ENCODE peak calls at places on chromosomes 5 and 9, in nine cellular contexts. S, L, M, D, Q, B, T, I and E are unnamed samples.
A peak's percentile ranks its signal among the peaks of the same experiment; 100 is the strongest.

GRCh38 chr9:7216004-7216821 is 458.4 kb downstream of the KDM4C start:
- DNase-seq in S (no peak), L (no peak), M (no peak), D (peak; percentile 13), Q (no peak), B (peak; percentile 7), T (no peak), I (no peak), E (no peak)

GRCh38 chr5:56983593-56984361 is 31.9 kb upstream of the MIER3 start:
- DNase-seq in S (no peak), L (no peak), M (no peak), D (peak; percentile 54), Q (no peak), B (no peak), T (no peak), I (no peak), E (no peak)

GRCh38 chr5:59337240-59337639 is 556.3 kb downstream of the PDE4D start:
- DNase-seq in S (no peak), L (no peak), M (no peak), D (no peak), Q (no peak), B (no peak), T (no peak), I (peak; percentile 10), E (no peak)

GRCh38 chr9:88106492-88106891 is 31.8 kb downstream of the SPATA31C2 start:
- DNase-seq in S (peak; percentile 27), L (no peak), M (no peak), D (no peak), Q (no peak), B (peak; percentile 36), T (peak; percentile 52), I (no peak), E (no peak)

GRCh38 chr9:137611623-137612609 is 6.4 kb downstream of the ARRDC1 start:
- DNase-seq in S (peak; percentile 97), L (no peak), M (no peak), D (peak; percentile 47), Q (no peak), B (peak; percentile 73), T (peak; percentile 84), I (peak; percentile 74), E (no peak)

GRCh38 chr9:123111977-123112869 is 78.8 kb downstream of the GPR21 start:
- DNase-seq in S (peak; percentile 53), L (no peak), M (peak; percentile 80), D (no peak), Q (peak; percentile 30), B (no peak), T (no peak), I (peak; percentile 76), E (no peak)

GRCh38 chr5:176619203-176619568 is 9.2 kb upstream of the GPRIN1 start:
- DNase-seq in S (peak; percentile 50), L (peak; percentile 86), M (no peak), D (peak; percentile 56), Q (peak; percentile 86), B (peak; percentile 86), T (peak; percentile 43), I (peak; percentile 90), E (peak; percentile 70)

GRCh38 chr9:111633389-111633736 is 2.2 kb downstream of the DNAJC25 start:
- DNase-seq in S (no peak), L (no peak), M (no peak), D (no peak), Q (no peak), B (no peak), T (no peak), I (no peak), E (no peak)

GRCh38 chr9:110140276-110140675 is 67.7 kb downstream of the C9orf152 start:
- DNase-seq in S (no peak), L (no peak), M (no peak), D (no peak), Q (no peak), B (no peak), T (no peak), I (no peak), E (no peak)

GRCh38 chr5:81825237-81825636 is 74.3 kb upstream of the SSBP2 start:
- DNase-seq in S (peak; percentile 37), L (no peak), M (no peak), D (no peak), Q (peak; percentile 30), B (peak; percentile 72), T (peak; percentile 26), I (no peak), E (no peak)

GRCh38 chr9:13899924-13900323 is 414.0 kb downstream of the NFIB start:
- DNase-seq in S (no peak), L (no peak), M (no peak), D (no peak), Q (peak; percentile 15), B (no peak), T (no peak), I (no peak), E (no peak)

GRCh38 chr5:140633081-140633471 is at the start of gene CD14:
- DNase-seq in S (peak; percentile 32), L (no peak), M (peak; percentile 86), D (peak; percentile 53), Q (peak; percentile 69), B (no peak), T (peak; percentile 34), I (no peak), E (peak; percentile 26)

GRCh38 chr9:95772320-95773060 is 103.0 kb upstream of the ERCC6L2 start:
- DNase-seq in S (no peak), L (peak; percentile 29), M (no peak), D (peak; percentile 49), Q (no peak), B (peak; percentile 65), T (no peak), I (peak; percentile 48), E (peak; percentile 65)

GRCh38 chr5:172875372-172876279 is 41.6 kb downstream of the ERGIC1 start:
- DNase-seq in S (no peak), L (no peak), M (no peak), D (no peak), Q (no peak), B (no peak), T (no peak), I (no peak), E (no peak)

GRCh38 chr9:127578952-127579853 is 32.9 kb upstream of the STXBP1 start:
- DNase-seq in S (peak; percentile 87), L (no peak), M (peak; percentile 92), D (peak; percentile 86), Q (peak; percentile 91), B (peak; percentile 98), T (peak; percentile 90), I (peak; percentile 90), E (peak; percentile 92)

GRCh38 chr5:26807231-26808199 is 230.9 kb downstream of the CDH9 start:
- DNase-seq in S (no peak), L (no peak), M (no peak), D (no peak), Q (no peak), B (no peak), T (no peak), I (peak; percentile 48), E (no peak)

GRCh38 chr5:978051-978450 is 30.6 kb upstream of the NKD2 start:
- DNase-seq in S (no peak), L (no peak), M (peak; percentile 49), D (no peak), Q (no peak), B (no peak), T (no peak), I (no peak), E (no peak)

GRCh38 chr5:113806250-113806649 is 292.8 kb downstream of the YTHDC2 start:
- DNase-seq in S (no peak), L (no peak), M (no peak), D (no peak), Q (no peak), B (peak; percentile 34), T (no peak), I (no peak), E (no peak)

DNA sequence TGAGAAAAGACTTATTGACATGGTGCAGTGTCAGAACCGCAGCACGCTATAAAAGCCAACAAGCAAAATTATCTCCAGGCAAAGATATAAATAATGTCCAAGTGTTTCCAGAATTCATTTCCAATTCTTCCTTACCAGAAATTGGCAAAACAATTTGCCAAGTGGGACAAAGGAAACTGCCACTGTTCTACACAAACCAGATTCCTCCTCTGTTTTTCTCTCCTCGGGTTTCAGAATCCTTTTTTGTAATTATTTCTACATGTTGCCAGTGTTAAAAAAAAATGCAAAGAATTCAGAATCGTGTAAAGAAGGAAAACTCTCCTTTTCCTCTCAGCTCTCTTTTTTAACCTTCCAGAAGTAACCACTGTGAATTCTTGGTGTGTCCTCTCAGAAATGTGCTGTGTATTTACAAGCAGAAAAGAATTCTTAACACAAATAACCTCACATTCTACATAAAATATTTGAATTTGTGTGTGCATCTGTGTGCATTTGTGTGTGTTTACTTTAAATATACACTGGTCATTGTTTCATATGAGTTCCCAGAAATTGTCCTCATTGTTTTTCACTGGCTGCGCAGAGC is 224.6 kb downstream of the DRD1 start:
- DNase-seq in S (no peak), L (no peak), M (no peak), D (no peak), Q (no peak), B (no peak), T (no peak), I (no peak), E (no peak)
- H3K36me3 ChIP-seq in S (no peaks in the 10 kb centered on the region), L (no peaks in the 10 kb centered on the region), M (no peaks in the 10 kb centered on the region), D (no peaks in the 10 kb centered on the region), Q (no peaks in the 10 kb centered on the region), B (no peaks in the 10 kb centered on the region), T (no peaks in the 10 kb centered on the region), I (no peaks in the 10 kb centered on the region), E (no peaks in the 10 kb centered on the region)

DNA sequence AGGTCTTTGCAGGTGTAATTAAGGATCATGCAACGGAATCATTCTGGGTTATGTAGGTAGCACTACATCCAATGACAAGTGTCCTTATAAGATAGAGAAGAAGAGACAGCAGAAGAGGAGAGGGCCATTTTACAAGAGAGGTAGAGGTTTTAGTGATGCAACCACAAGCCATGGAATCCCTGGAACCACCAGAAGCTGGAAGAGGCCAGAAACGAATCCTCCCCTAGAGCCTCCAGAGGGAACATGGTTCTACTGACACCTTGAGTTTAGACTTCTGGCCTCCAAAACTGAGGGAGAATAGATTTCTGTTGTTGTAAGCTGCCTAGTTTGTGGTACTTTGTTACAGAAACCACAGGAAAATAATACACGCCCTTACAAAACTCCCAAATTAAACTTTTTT is 3.5 kb downstream of the FYB1 start:
- DNase-seq in S (no peak), L (no peak), M (no peak), D (no peak), Q (no peak), B (no peak), T (no peak), I (no peak), E (no peak)
- TF ChIP-seq POLR2A in S (no peak), L (no peak), M (no peak), D (no peak), Q (no peak), B (no peak), T (no peak), I (no peak), E (no peak)

GRCh38 chr5:14483504-14484157 is 98.0 kb upstream of the OTULINL start:
- DNase-seq in S (no peak), L (no peak), M (no peak), D (no peak), Q (no peak), B (no peak), T (no peak), I (no peak), E (no peak)
- H3K36me3 ChIP-seq in S (peaks cover 99% of the 10 kb centered on the region), L (peaks cover 3% of the 10 kb centered on the region), M (peaks cover 94% of the 10 kb centered on the region), D (peaks cover 15% of the 10 kb centered on the region), Q (no peaks in the 10 kb centered on the region), B (peaks cover 77% of the 10 kb centered on the region), T (peaks cover 15% of the 10 kb centered on the region), I (peaks cover 98% of the 10 kb centered on the region), E (peaks cover 97% of the 10 kb centered on the region)

DNA sequence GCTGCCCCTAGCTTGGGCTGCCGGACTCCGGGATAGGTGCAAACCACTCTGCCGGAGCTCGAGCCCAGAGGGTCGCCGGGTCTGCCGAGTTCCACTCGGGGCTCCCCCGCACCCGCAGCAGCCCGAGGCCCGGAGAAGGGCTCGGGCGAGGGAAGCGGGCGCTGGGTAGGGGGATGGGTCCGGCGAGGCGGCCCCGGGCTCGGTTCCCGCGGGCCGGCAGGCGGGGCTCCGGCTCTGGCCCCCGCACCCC is 515 bp downstream of the RICTOR start:
- DNase-seq in S (no peak), L (no peak), M (no peak), D (no peak), Q (no peak), B (no peak), T (no peak), I (no peak), E (no peak)
- TF ChIP-seq POLR2A in S (no peak), L (peak; percentile 58), M (no peak), D (no peak), Q (no peak), B (no peak), T (no peak), I (no peak), E (no peak)